ENCODE peak calls at places on chromosomes 3 and 15, in six cellular contexts. One of them, this sample, is unnamed.

GRCh38 chr15:42371125-42371524 is 11.8 kb downstream of the CAPN3 start:
- DNase-seq in T-helper 1 cell: peak
- DNase-seq in HCEC 1CT: peak
- DNase-seq in GM04503: no peak
- DNase-seq in naive B cell: no peak
- DNase-seq in GDM1: no peak
- DNase-seq in this sample: no peak

GRCh38 chr15:31476411-31476810 is 149.8 kb downstream of the KLF13 start:
- DNase-seq in HCEC 1CT: no peak
- DNase-seq in GM04503: no peak
- DNase-seq in T-helper 1 cell: no peak
- DNase-seq in naive B cell: no peak
- DNase-seq in GDM1: no peak
- DNase-seq in this sample: no peak

GRCh38 chr3:9903238-9903624 is 583 bp downstream of the IL17RE start:
- DNase-seq in naive B cell: no peak
- DNase-seq in T-helper 1 cell: no peak
- DNase-seq in HCEC 1CT: no peak
- DNase-seq in GM04503: no peak
- DNase-seq in GDM1: no peak
- DNase-seq in this sample: no peak

GRCh38 chr3:62665627-62666433 is 209.4 kb downstream of the CADPS start:
- DNase-seq in HCEC 1CT: peak
- DNase-seq in T-helper 1 cell: peak
- DNase-seq in GDM1: peak
- DNase-seq in GM04503: peak
- DNase-seq in naive B cell: no peak
- DNase-seq in this sample: no peak

GRCh38 chr3:122318620-122319019 is 6.4 kb upstream of the CSTA start:
- DNase-seq in GM04503: no peak
- DNase-seq in naive B cell: no peak
- DNase-seq in T-helper 1 cell: no peak
- DNase-seq in HCEC 1CT: no peak
- DNase-seq in GDM1: no peak
- DNase-seq in this sample: no peak

GRCh38 chr3:69250014-69250413 is 127.6 kb upstream of the LMOD3 start:
- DNase-seq in naive B cell: no peak
- DNase-seq in GDM1: no peak
- DNase-seq in T-helper 1 cell: peak
- DNase-seq in HCEC 1CT: no peak
- DNase-seq in GM04503: no peak
- DNase-seq in this sample: no peak

GRCh38 chr3:98702166-98702565 is 61.0 kb upstream of the ST3GAL6 start:
- DNase-seq in naive B cell: no peak
- DNase-seq in HCEC 1CT: peak
- DNase-seq in GM04503: no peak
- DNase-seq in GDM1: no peak
- DNase-seq in T-helper 1 cell: no peak
- DNase-seq in this sample: no peak

GRCh38 chr15:77654975-77655374 is 22.3 kb upstream of the LINGO1 start:
- DNase-seq in naive B cell: no peak
- DNase-seq in HCEC 1CT: no peak
- DNase-seq in GDM1: no peak
- DNase-seq in T-helper 1 cell: no peak
- DNase-seq in GM04503: no peak
- DNase-seq in this sample: no peak

GRCh38 chr15:39361497-39361896 is 219.4 kb upstream of the THBS1 start:
- DNase-seq in GM04503: no peak
- DNase-seq in HCEC 1CT: no peak
- DNase-seq in GDM1: no peak
- DNase-seq in T-helper 1 cell: no peak
- DNase-seq in naive B cell: no peak
- DNase-seq in this sample: no peak

GRCh38 chr3:11254876-11255275 is 17.3 kb upstream of the ATG7 start:
- DNase-seq in T-helper 1 cell: no peak
- DNase-seq in GDM1: no peak
- DNase-seq in naive B cell: no peak
- DNase-seq in GM04503: no peak
- DNase-seq in HCEC 1CT: no peak
- DNase-seq in this sample: no peak

GRCh38 chr15:60520041-60520824 is 41.3 kb upstream of the ICE2 start:
- DNase-seq in GDM1: no peak
- DNase-seq in GM04503: peak
- DNase-seq in HCEC 1CT: peak
- DNase-seq in T-helper 1 cell: peak
- DNase-seq in naive B cell: no peak
- DNase-seq in this sample: no peak

GRCh38 chr3:182567666-182568065 is 225.6 kb upstream of the ATP11B start:
- DNase-seq in GDM1: no peak
- DNase-seq in HCEC 1CT: no peak
- DNase-seq in GM04503: no peak
- DNase-seq in naive B cell: no peak
- DNase-seq in T-helper 1 cell: no peak
- DNase-seq in this sample: no peak

GRCh38 chr3:10706156-10707088 is 109.6 kb upstream of the SLC6A11 start:
- DNase-seq in GDM1: no peak
- DNase-seq in GM04503: no peak
- DNase-seq in naive B cell: no peak
- DNase-seq in HCEC 1CT: no peak
- DNase-seq in T-helper 1 cell: no peak
- DNase-seq in this sample: no peak

GRCh38 chr15:69712999-69713398 is 260.4 kb downstream of the RPLP1 start:
- DNase-seq in naive B cell: no peak
- DNase-seq in HCEC 1CT: no peak
- DNase-seq in GDM1: no peak
- DNase-seq in T-helper 1 cell: no peak
- DNase-seq in GM04503: no peak
- DNase-seq in this sample: no peak

GRCh38 chr3:197519801-197520211 is 36.0 kb downstream of the BDH1 start:
- DNase-seq in HCEC 1CT: no peak
- DNase-seq in naive B cell: no peak
- DNase-seq in GM04503: no peak
- DNase-seq in T-helper 1 cell: no peak
- DNase-seq in GDM1: no peak
- DNase-seq in this sample: no peak

GRCh38 chr3:125033616-125034015 is 22.2 kb downstream of the HEG1 start:
- DNase-seq in HCEC 1CT: no peak
- DNase-seq in GDM1: no peak
- DNase-seq in T-helper 1 cell: no peak
- DNase-seq in naive B cell: no peak
- DNase-seq in GM04503: no peak
- DNase-seq in this sample: no peak

GRCh38 chr15:99343836-99344551 is 92.7 kb downstream of the LRRC28 start:
- DNase-seq in T-helper 1 cell: peak
- DNase-seq in HCEC 1CT: no peak
- DNase-seq in naive B cell: peak
- DNase-seq in GDM1: peak
- DNase-seq in GM04503: no peak
- DNase-seq in this sample: no peak

GRCh38 chr15:66955871-66956585 is 109.4 kb upstream of the SMAD3 start:
- DNase-seq in GDM1: no peak
- DNase-seq in T-helper 1 cell: no peak
- DNase-seq in HCEC 1CT: peak
- DNase-seq in naive B cell: no peak
- DNase-seq in GM04503: no peak
- DNase-seq in this sample: no peak

GRCh38 chr3:53533486-53533885 is 39.1 kb downstream of the CACNA1D start:
- DNase-seq in naive B cell: no peak
- DNase-seq in GM04503: no peak
- DNase-seq in GDM1: no peak
- DNase-seq in HCEC 1CT: no peak
- DNase-seq in T-helper 1 cell: no peak
- DNase-seq in this sample: no peak

GRCh38 chr15:32974691-32975090 is 219.8 kb downstream of the FMN1 start:
- DNase-seq in GM04503: no peak
- DNase-seq in HCEC 1CT: peak
- DNase-seq in T-helper 1 cell: no peak
- DNase-seq in GDM1: no peak
- DNase-seq in naive B cell: no peak
- DNase-seq in this sample: no peak